ENCODE peak calls at places on chromosomes 1 and 21, in five cellular contexts. G, V, B, M and A are unnamed samples.

GRCh38 chr1:189424746-189425331 is 1052.8 kb downstream of the BRINP3 start:
- DNase-seq in G (no peak), V (no peak), B (no peak), M (no peak), A (no peak)

GRCh38 chr1:84603941-84604830 is 29.9 kb upstream of the CTBS start:
- DNase-seq in G (peak; percentile 34), V (peak; percentile 93), B (no peak), M (peak; percentile 77), A (no peak)

GRCh38 chr1:231241751-231242150 is 739 bp downstream of the GNPAT start:
- DNase-seq in G (peak; percentile 1), V (no peak), B (no peak), M (peak; percentile 13), A (no peak)

GRCh38 chr21:36209626-36210171 is 53.1 kb downstream of the DOP1B start:
- DNase-seq in G (no peak), V (peak; percentile 52), B (no peak), M (peak; percentile 83), A (no peak)

GRCh38 chr1:245262876-245263625 is 108.3 kb downstream of the KIF26B start:
- DNase-seq in G (no peak), V (peak; percentile 17), B (no peak), M (no peak), A (no peak)

GRCh38 chr1:5619469-5619868 is 372.8 kb downstream of the NPHP4 start:
- DNase-seq in G (no peak), V (no peak), B (no peak), M (no peak), A (no peak)

GRCh38 chr1:97143236-97143882 is 421.8 kb downstream of the PTBP2 start:
- DNase-seq in G (no peak), V (peak; percentile 51), B (no peak), M (peak; percentile 64), A (no peak)

GRCh38 chr1:150563340-150564038 is 14.3 kb downstream of the ADAMTSL4 start:
- DNase-seq in G (no peak), V (peak; percentile 62), B (no peak), M (peak; percentile 73), A (no peak)

GRCh38 chr21:44462834-44463200 is 7.5 kb downstream of the LRRC3 start:
- DNase-seq in G (no peak), V (no peak), B (no peak), M (no peak), A (no peak)

GRCh38 chr1:244599937-244600350 is 53.0 kb upstream of the DESI2 start:
- DNase-seq in G (no peak), V (peak; percentile 87), B (peak; percentile 8), M (peak; percentile 96), A (no peak)

GRCh38 chr1:45542591-45542990 is 8.0 kb upstream of the AKR1A1 start:
- DNase-seq in G (no peak), V (no peak), B (no peak), M (no peak), A (no peak)

GRCh38 chr1:24709748-24710416 is 35.4 kb upstream of the CLIC4 start:
- DNase-seq in G (no peak), V (no peak), B (no peak), M (no peak), A (no peak)

GRCh38 chr1:236904874-236905741 is 99.1 kb downstream of the MT1HL1 start:
- DNase-seq in G (no peak), V (peak; percentile 67), B (no peak), M (peak; percentile 93), A (no peak)

GRCh38 chr21:32083175-32083574 is 195.7 kb downstream of the MIS18A start:
- DNase-seq in G (peak; percentile 86), V (no peak), B (no peak), M (no peak), A (no peak)

GRCh38 chr1:202160377-202160940 is at the start of gene PTPN7:
- DNase-seq in G (no peak), V (no peak), B (peak; percentile 81), M (no peak), A (peak; percentile 70)

GRCh38 chr1:160093624-160094290 is 4.7 kb downstream of the IGSF8 start:
- DNase-seq in G (no peak), V (no peak), B (no peak), M (no peak), A (no peak)

GRCh38 chr21:27807596-27807995 is 840.7 kb upstream of the ADAMTS5 start:
- DNase-seq in G (no peak), V (no peak), B (no peak), M (peak; percentile 28), A (no peak)

GRCh38 chr21:40797881-40798280 is 49.1 kb downstream of the DSCAM start:
- DNase-seq in G (no peak), V (peak; percentile 4), B (no peak), M (no peak), A (no peak)

GRCh38 chr1:50426702-50427085 is 3.5 kb upstream of the DMRTA2 start:
- DNase-seq in G (no peak), V (no peak), B (no peak), M (no peak), A (no peak)

GRCh38 chr1:184189361-184189760 is 137.8 kb downstream of the TSEN15 start:
- DNase-seq in G (no peak), V (peak; percentile 20), B (no peak), M (no peak), A (no peak)

GRCh38 chr1:151060241-151061011 is at the start of gene MLLT11:
- DNase-seq in G (peak; percentile 68), V (peak; percentile 40), B (no peak), M (peak; percentile 91), A (no peak)

GRCh38 chr1:218347316-218347712 is 2.2 kb downstream of the TGFB2 start:
- DNase-seq in G (no peak), V (no peak), B (no peak), M (peak; percentile 48), A (no peak)

GRCh38 chr1:230581446-230582079 is 60.7 kb upstream of the COG2 start:
- DNase-seq in G (no peak), V (no peak), B (no peak), M (no peak), A (no peak)

GRCh38 chr1:71228727-71229371 is 148.0 kb upstream of the ZRANB2 start:
- DNase-seq in G (no peak), V (no peak), B (no peak), M (no peak), A (no peak)

GRCh38 chr1:156556354-156556753 is 16.0 kb downstream of the IQGAP3 start:
- DNase-seq in G (peak; percentile 18), V (no peak), B (no peak), M (no peak), A (no peak)

GRCh38 chr21:17429936-17430335 is 82.9 kb upstream of the CXADR start:
- DNase-seq in G (no peak), V (no peak), B (no peak), M (no peak), A (no peak)

GRCh38 chr1:53294557-53294956 is 33.3 kb downstream of the LRP8 start:
- DNase-seq in G (no peak), V (peak; percentile 45), B (peak; percentile 19), M (peak; percentile 81), A (no peak)

GRCh38 chr1:164662462-164662861 is 103.5 kb downstream of the PBX1 start:
- DNase-seq in G (no peak), V (no peak), B (no peak), M (no peak), A (no peak)

GRCh38 chr1:179630719-179631118 is 39.1 kb downstream of the TDRD5 start:
- DNase-seq in G (no peak), V (no peak), B (no peak), M (no peak), A (no peak)

GRCh38 chr1:229714964-229715603 is 89.0 kb downstream of the URB2 start:
- DNase-seq in G (no peak), V (peak; percentile 22), B (no peak), M (peak; percentile 70), A (no peak)

GRCh38 chr1:224734261-224734935 is 118.3 kb downstream of the CNIH3 start:
- DNase-seq in G (no peak), V (no peak), B (no peak), M (no peak), A (no peak)

GRCh38 chr1:150168960-150169565 is 19.3 kb downstream of the PLEKHO1 start:
- DNase-seq in G (no peak), V (peak; percentile 45), B (peak; percentile 24), M (peak; percentile 79), A (no peak)

GRCh38 chr1:77825356-77825709 is 45.9 kb downstream of the MIGA1 start:
- DNase-seq in G (peak; percentile 8), V (peak; percentile 83), B (no peak), M (peak; percentile 58), A (no peak)